ENCODE peak calls at places on chromosome 4, in six cellular contexts. Z, V, L, W, H and F are unnamed samples.

GRCh38 chr4:38601244-38601915 is 62.6 kb upstream of the KLF3 start:
- DNase-seq in Z (peak), V (no peak), L (no peak), W (no peak), H (peak), F (peak)

GRCh38 chr4:5890063-5890727 is 2.7 kb downstream of the CRMP1 start:
- DNase-seq in Z (peak), V (peak), L (peak), W (peak), H (no peak), F (peak)

GRCh38 chr4:85953651-85954018 is 406.2 kb downstream of the MAPK10 start:
- DNase-seq in Z (peak), V (no peak), L (no peak), W (no peak), H (peak), F (peak)

GRCh38 chr4:175419120-175419774 is 392.8 kb downstream of the GPM6A start:
- DNase-seq in Z (peak), V (no peak), L (no peak), W (no peak), H (peak), F (peak)

GRCh38 chr4:77505275-77505957 is 100.2 kb upstream of the CXCL13 start:
- DNase-seq in Z (no peak), V (no peak), L (no peak), W (no peak), H (no peak), F (no peak)

GRCh38 chr4:56147371-56147770 is 198.6 kb downstream of the CEP135 start:
- DNase-seq in Z (peak), V (no peak), L (no peak), W (no peak), H (no peak), F (peak)

GRCh38 chr4:113961322-113961698 is 18.1 kb downstream of the ARSJ start:
- DNase-seq in Z (peak), V (no peak), L (no peak), W (no peak), H (peak), F (peak)

GRCh38 chr4:24330198-24330972 is 254.0 kb downstream of the DHX15 start:
- DNase-seq in Z (no peak), V (no peak), L (no peak), W (no peak), H (peak), F (no peak)

GRCh38 chr4:111283066-111283677 is 660.3 kb upstream of the PITX2 start:
- DNase-seq in Z (peak), V (peak), L (peak), W (peak), H (peak), F (peak)

GRCh38 chr4:137451150-137451850 is 81.0 kb downstream of the PCDH18 start:
- DNase-seq in Z (no peak), V (no peak), L (no peak), W (peak), H (no peak), F (no peak)

GRCh38 chr4:90996813-90997212 is 869.6 kb downstream of the CCSER1 start:
- DNase-seq in Z (no peak), V (no peak), L (no peak), W (no peak), H (no peak), F (no peak)

GRCh38 chr4:79626102-79626501 is 218.1 kb upstream of the GK2 start:
- DNase-seq in Z (no peak), V (no peak), L (no peak), W (no peak), H (no peak), F (no peak)

GRCh38 chr4:130479020-130479419 is 1383.1 kb downstream of the C4orf33 start:
- DNase-seq in Z (no peak), V (no peak), L (no peak), W (no peak), H (no peak), F (peak)

GRCh38 chr4:133969202-133969873 is 232.3 kb downstream of the PABPC4L start:
- DNase-seq in Z (peak), V (no peak), L (no peak), W (no peak), H (no peak), F (peak)

GRCh38 chr4:82201303-82201702 is 172.5 kb downstream of the HNRNPD start:
- DNase-seq in Z (no peak), V (no peak), L (no peak), W (no peak), H (no peak), F (no peak)

GRCh38 chr4:79597266-79597665 is 189.2 kb upstream of the GK2 start:
- DNase-seq in Z (peak), V (no peak), L (no peak), W (no peak), H (peak), F (peak)

GRCh38 chr4:117447925-117448324 is 362.5 kb upstream of the TRAM1L1 start:
- DNase-seq in Z (no peak), V (peak), L (no peak), W (peak), H (peak), F (no peak)

GRCh38 chr4:119490335-119490734 is 138.3 kb downstream of the PDE5A start:
- DNase-seq in Z (peak), V (peak), L (no peak), W (no peak), H (peak), F (peak)

GRCh38 chr4:2084316-2084715 is 25.2 kb downstream of the NAT8L start:
- DNase-seq in Z (no peak), V (no peak), L (no peak), W (no peak), H (no peak), F (peak)

GRCh38 chr4:150583287-150584197 is 1.6 kb downstream of the MAB21L2 start:
- DNase-seq in Z (peak), V (peak), L (peak), W (no peak), H (no peak), F (peak)

GRCh38 chr4:3034231-3034630 is 40.1 kb downstream of the HTT-AS start:
- DNase-seq in Z (no peak), V (no peak), L (no peak), W (no peak), H (no peak), F (no peak)

GRCh38 chr4:113106076-113106475 is 56.6 kb downstream of the ANK2 start:
- DNase-seq in Z (peak), V (no peak), L (no peak), W (no peak), H (no peak), F (peak)

GRCh38 chr4:968221-968620 is 5.1 kb downstream of the DGKQ start:
- DNase-seq in Z (no peak), V (no peak), L (no peak), W (no peak), H (no peak), F (no peak)

GRCh38 chr4:182248295-182248694 is 5.1 kb downstream of the TENM3 start:
- DNase-seq in Z (no peak), V (no peak), L (no peak), W (no peak), H (no peak), F (no peak)

GRCh38 chr4:71240094-71240493 is 98.7 kb upstream of the SLC4A4 start:
- DNase-seq in Z (no peak), V (no peak), L (no peak), W (no peak), H (no peak), F (no peak)

GRCh38 chr4:78237360-78237759 is 180.2 kb downstream of the FRAS1 start:
- DNase-seq in Z (no peak), V (no peak), L (no peak), W (no peak), H (no peak), F (no peak)

GRCh38 chr4:126372634-126373033 is 1057.9 kb downstream of the FAT4 start:
- DNase-seq in Z (no peak), V (no peak), L (no peak), W (no peak), H (no peak), F (no peak)

GRCh38 chr4:16052939-16053338 is 30.9 kb downstream of the PROM1 start:
- DNase-seq in Z (no peak), V (no peak), L (no peak), W (no peak), H (peak), F (no peak)
- H3K14ac ChIP-seq in Z (no peak), V (no peak), L (no peak), W (no peak), H (no peak), F (no peak)

GRCh38 chr4:138592801-138593200 is 350.7 kb upstream of the SLC7A11 start:
- DNase-seq in Z (no peak), V (no peak), L (peak), W (no peak), H (no peak), F (no peak)

GRCh38 chr4:138599965-138600364 is 357.8 kb upstream of the SLC7A11 start:
- DNase-seq in Z (no peak), V (no peak), L (no peak), W (no peak), H (no peak), F (no peak)

GRCh38 chr4:138595731-138596465 is 353.7 kb upstream of the SLC7A11 start:
- DNase-seq in Z (no peak), V (no peak), L (no peak), W (no peak), H (no peak), F (peak)

GRCh38 chr4:138595171-138595570 is 353.0 kb upstream of the SLC7A11 start:
- DNase-seq in Z (no peak), V (no peak), L (no peak), W (no peak), H (no peak), F (no peak)
- H3K14ac ChIP-seq in Z (no peak), V (no peak), L (no peak), W (no peak), H (no peak), F (no peak)

GRCh38 chr4:8725071-8725841 is 132.7 kb downstream of the CPZ start:
- DNase-seq in Z (no peak), V (peak), L (no peak), W (no peak), H (no peak), F (no peak)

GRCh38 chr4:8727131-8727530 is 134.6 kb downstream of the CPZ start:
- DNase-seq in Z (no peak), V (peak), L (no peak), W (no peak), H (no peak), F (no peak)

GRCh38 chr4:8725845-8726244 is 133.3 kb downstream of the CPZ start:
- DNase-seq in Z (no peak), V (peak), L (no peak), W (no peak), H (no peak), F (no peak)

GRCh38 chr4:8727546-8728510 is 135.3 kb downstream of the CPZ start:
- DNase-seq in Z (no peak), V (peak), L (no peak), W (no peak), H (no peak), F (no peak)

GRCh38 chr4:8726344-8726851 is 133.8 kb downstream of the CPZ start:
- DNase-seq in Z (no peak), V (peak), L (no peak), W (no peak), H (no peak), F (no peak)
- H3K14ac ChIP-seq in Z (no peak), V (peak), L (peak), W (no peak), H (no peak), F (no peak)

GRCh38 chr4:10321931-10322330 is 135.3 kb downstream of the ZNF518B start:
- DNase-seq in Z (no peak), V (no peak), L (no peak), W (no peak), H (no peak), F (no peak)
- H3K14ac ChIP-seq in Z (no peak), V (no peak), L (no peak), W (no peak), H (no peak), F (no peak)

GRCh38 chr4:17587094-17587822 is 10.3 kb downstream of the LAP3 start:
- DNase-seq in Z (no peak), V (no peak), L (no peak), W (no peak), H (no peak), F (no peak)

GRCh38 chr4:17583944-17584343 is 6.9 kb downstream of the LAP3 start:
- DNase-seq in Z (no peak), V (no peak), L (no peak), W (no peak), H (no peak), F (no peak)

GRCh38 chr4:17580969-17581368 is 4.0 kb downstream of the LAP3 start:
- DNase-seq in Z (no peak), V (no peak), L (no peak), W (no peak), H (no peak), F (peak)

GRCh38 chr4:17589355-17589754 is 12.4 kb downstream of the LAP3 start:
- DNase-seq in Z (no peak), V (no peak), L (no peak), W (no peak), H (no peak), F (no peak)

GRCh38 chr4:17584502-17585213 is 7.7 kb downstream of the LAP3 start:
- DNase-seq in Z (no peak), V (no peak), L (no peak), W (no peak), H (no peak), F (no peak)
- H3K14ac ChIP-seq in Z (no peak), V (no peak), L (no peak), W (no peak), H (no peak), F (no peak)